ENCODE peak calls at places on chromosomes 13 and 19, in ten cellular contexts. V is kidney, Z is mucosa of descending colon, G is PC-3, A is cardiac muscle cell, F is suprapubic skin, C is ascending aorta, X is endodermal cell, N is AG04450, R is GM23248. D is an unnamed sample.
A peak's percentile ranks its signal among the peaks of the same experiment; 100 is the strongest.

GRCh38 chr13:108220042-108220441 is 1.9 kb downstream of the ABHD13 start:
- DNase-seq in N (no peak), F (no peak), X (peak; percentile 52), C (no peak), Z (peak; percentile 68), G (peak; percentile 70), V (no peak), R (no peak), A (no peak), D (no peak)

GRCh38 chr13:28411859-28412353 is 83.0 kb downstream of the FLT1 start:
- DNase-seq in X (no peak), F (no peak), R (no peak), Z (no peak), A (no peak), N (no peak), V (no peak), G (no peak), C (no peak), D (no peak)

GRCh38 chr13:79659161-79659560 is 178.2 kb downstream of the NDFIP2 start:
- DNase-seq in V (no peak), N (no peak), Z (no peak), F (no peak), A (peak; percentile 84), R (no peak), C (no peak), X (no peak), G (no peak), D (no peak)

GRCh38 chr13:47216176-47216822 is 319.4 kb upstream of the HTR2A start:
- DNase-seq in C (no peak), A (no peak), Z (no peak), F (no peak), X (no peak), N (peak; percentile 32), G (peak; percentile 59), R (peak; percentile 57), V (no peak), D (no peak)

GRCh38 chr13:80523134-80523533 is 182.2 kb upstream of the SPRY2 start:
- DNase-seq in N (no peak), Z (no peak), G (no peak), V (no peak), C (no peak), F (no peak), R (no peak), X (no peak), A (no peak), D (no peak)

GRCh38 chr19:35306473-35307246 is 14.7 kb downstream of the MAG start:
- DNase-seq in G (peak; percentile 50), Z (no peak), C (no peak), N (no peak), V (no peak), F (peak; percentile 32), X (peak; percentile 83), R (no peak), A (no peak), D (no peak)

GRCh38 chr19:17448190-17448967 is at the start of gene TMEM221:
- DNase-seq in X (peak; percentile 86), F (no peak), C (peak; percentile 73), N (no peak), A (peak; percentile 71), Z (peak; percentile 43), R (peak; percentile 69), V (no peak), G (peak; percentile 54), D (peak; percentile 45)

GRCh38 chr19:2215281-2215751 is 20.8 kb downstream of the PLEKHJ1 start:
- DNase-seq in A (no peak), V (no peak), R (no peak), F (no peak), C (no peak), Z (no peak), G (no peak), N (no peak), X (peak; percentile 84), D (peak; percentile 43)

GRCh38 chr13:29511980-29512379 is 83.5 kb downstream of the SLC7A1 start:
- DNase-seq in V (no peak), C (no peak), F (peak; percentile 82), X (no peak), R (peak; percentile 94), Z (no peak), N (no peak), A (no peak), G (no peak), D (no peak)

GRCh38 chr13:33058816-33059215 is 42.6 kb downstream of the KL start:
- DNase-seq in Z (no peak), V (no peak), A (no peak), G (no peak), X (no peak), R (no peak), F (no peak), N (no peak), C (no peak), D (no peak)

GRCh38 chr13:32041429-32041828 is 9.9 kb downstream of the FRY start:
- DNase-seq in X (no peak), F (no peak), N (no peak), C (no peak), G (no peak), Z (no peak), V (no peak), A (no peak), R (no peak), D (no peak)

GRCh38 chr13:29948246-29948645 is 97.8 kb upstream of the UBL3 start:
- DNase-seq in A (no peak), Z (no peak), G (no peak), C (no peak), N (peak; percentile 61), X (no peak), V (no peak), R (peak; percentile 34), F (no peak), D (no peak)

GRCh38 chr19:9570255-9570654 is 14.0 kb downstream of the ZNF121 start:
- DNase-seq in C (no peak), N (no peak), F (no peak), Z (no peak), R (no peak), V (no peak), A (no peak), X (no peak), G (no peak), D (no peak)
- H3K9me3 ChIP-seq in C (peaks cover 100% of the 10 kb centered on the region), N (peaks cover 71% of the 10 kb centered on the region), F (peaks cover 83% of the 10 kb centered on the region), Z (peaks cover 99% of the 10 kb centered on the region), R (peaks cover 4% of the 10 kb centered on the region), V (peaks cover 86% of the 10 kb centered on the region), A (peaks cover 13% of the 10 kb centered on the region), X (peaks cover 100% of the 10 kb centered on the region), G (peaks cover 95% of the 10 kb centered on the region), D (peaks cover 55% of the 10 kb centered on the region)

GRCh38 chr19:37012093-37012745 is 66.0 kb upstream of the ZNF420 start:
- DNase-seq in F (no peak), R (no peak), N (no peak), C (no peak), X (no peak), V (no peak), A (no peak), Z (no peak), G (no peak), D (no peak)
- H3K9me3 ChIP-seq in F (peaks cover 38% of the 10 kb centered on the region), R (no peaks in the 10 kb centered on the region), N (peaks cover 96% of the 10 kb centered on the region), C (peaks cover 71% of the 10 kb centered on the region), X (peaks cover 24% of the 10 kb centered on the region), V (peaks cover 38% of the 10 kb centered on the region), A (no peaks in the 10 kb centered on the region), Z (peaks cover 94% of the 10 kb centered on the region), G (no peaks in the 10 kb centered on the region), D (no peaks in the 10 kb centered on the region)

GRCh38 chr19:9875796-9876195 is 40.7 kb downstream of the PIN1 start:
- DNase-seq in G (no peak), R (no peak), F (no peak), N (no peak), X (no peak), V (no peak), A (no peak), Z (no peak), C (no peak), D (no peak)
- H3K9me3 ChIP-seq in G (no peaks in the 10 kb centered on the region), R (no peaks in the 10 kb centered on the region), F (no peaks in the 10 kb centered on the region), N (peaks cover 5% of the 10 kb centered on the region), X (no peaks in the 10 kb centered on the region), V (no peaks in the 10 kb centered on the region), A (no peaks in the 10 kb centered on the region), Z (no peaks in the 10 kb centered on the region), C (no peaks in the 10 kb centered on the region), D (no peaks in the 10 kb centered on the region)

GRCh38 chr19:52880895-52881389 is 16.5 kb downstream of the ZNF320 start:
- DNase-seq in F (no peak), G (no peak), Z (no peak), V (no peak), C (no peak), X (no peak), A (no peak), R (no peak), N (no peak), D (no peak)
- H3K9me3 ChIP-seq in F (peaks cover 26% of the 10 kb centered on the region), G (peaks cover 59% of the 10 kb centered on the region), Z (peaks cover 98% of the 10 kb centered on the region), V (peaks cover 26% of the 10 kb centered on the region), C (peaks cover 73% of the 10 kb centered on the region), X (peaks cover 70% of the 10 kb centered on the region), A (peaks cover 3% of the 10 kb centered on the region), R (peaks cover 22% of the 10 kb centered on the region), N (peaks cover 62% of the 10 kb centered on the region), D (peaks cover 30% of the 10 kb centered on the region)

GRCh38 chr19:8105471-8105870 is 43.9 kb downstream of the FBN3 start:
- DNase-seq in F (no peak), R (no peak), C (no peak), A (no peak), X (no peak), Z (no peak), G (no peak), V (no peak), N (no peak), D (no peak)
- H3K9me3 ChIP-seq in F (no peaks in the 10 kb centered on the region), R (no peaks in the 10 kb centered on the region), C (no peaks in the 10 kb centered on the region), A (no peaks in the 10 kb centered on the region), X (no peaks in the 10 kb centered on the region), Z (no peaks in the 10 kb centered on the region), G (no peaks in the 10 kb centered on the region), V (no peaks in the 10 kb centered on the region), N (peaks cover 2% of the 10 kb centered on the region), D (no peaks in the 10 kb centered on the region)